ENCODE peak calls at places on chromosomes 2 and 18, in four cellular contexts. P is stimulated activated naive CD8-positive, alpha-beta T cell treated with anti-CD3 and anti-CD28 coated beads, Interleukin-15, Interleukin-2, amounts not matched to agents 100 U/mL and 50 U/mL, for 24 hours; M is activated gamma-delta T cell treated with Interleukin-2 at 50 U/mL for 16 hours; H is activated T-helper 1 cell treated with Interleukin-2 at 50 U/mL for 16 hours. R is an unnamed sample.
A peak's percentile ranks its signal among the peaks of the same experiment; 100 is the strongest.

GRCh38 chr2:8247905-8248622 is 433.8 kb upstream of the ID2 start:
- DNase-seq in P (no peak), H (no peak), M (no peak), R (no peak)

GRCh38 chr2:61834893-61835292 is 19.0 kb downstream of the FAM161A start:
- DNase-seq in H (no peak), M (no peak), P (no peak), R (no peak)

GRCh38 chr2:26299488-26300092 is 46.4 kb upstream of the SELENOI start:
- DNase-seq in H (no peak), P (peak; percentile 30), M (peak; percentile 26), R (peak; percentile 41)

GRCh38 chr18:54109131-54109683 is 115.3 kb downstream of the MBD2 start:
- DNase-seq in H (no peak), P (no peak), M (no peak), R (no peak)

GRCh38 chr2:231118122-231118942 is 6.5 kb downstream of the HTR2B start:
- DNase-seq in P (no peak), H (no peak), M (no peak), R (no peak)

GRCh38 chr2:37119182-37119581 is 34.9 kb downstream of the GPATCH11 start:
- DNase-seq in P (no peak), H (no peak), M (no peak), R (no peak)

GRCh38 chr2:98771771-98772521 is 41.0 kb upstream of the MGAT4A start:
- DNase-seq in M (peak; percentile 64), P (peak; percentile 43), H (peak; percentile 45), R (no peak)

GRCh38 chr2:65654496-65654895 is 222.1 kb upstream of the SPRED2 start:
- DNase-seq in H (no peak), P (no peak), M (no peak), R (no peak)

GRCh38 chr2:71963295-71963694 is 184.4 kb downstream of the CYP26B1 start:
- DNase-seq in P (no peak), H (no peak), M (no peak), R (no peak)

GRCh38 chr18:8426401-8426800 is 182.8 kb upstream of the RAB12 start:
- DNase-seq in M (no peak), H (no peak), P (peak; percentile 31), R (no peak)

GRCh38 chr2:238857929-238858328 is 10.0 kb downstream of the TWIST2 start:
- DNase-seq in H (no peak), P (no peak), M (no peak), R (no peak)

GRCh38 chr2:96325038-96325883 is at the start of gene ITPRIPL1:
- DNase-seq in M (no peak), H (no peak), P (peak; percentile 65), R (peak; percentile 22)

GRCh38 chr18:3037423-3037915 is 24.5 kb upstream of the LPIN2 start:
- DNase-seq in H (no peak), M (peak; percentile 30), P (no peak), R (peak; percentile 61)

GRCh38 chr2:28420717-28421116 is 28.1 kb downstream of the FOSL2 start:
- DNase-seq in H (no peak), P (no peak), M (no peak), R (no peak)

GRCh38 chr2:189570565-189570964 is 10.0 kb downstream of the SLC40A1 start:
- DNase-seq in H (no peak), M (no peak), P (no peak), R (no peak)

GRCh38 chr2:206125914-206126313 is 33.3 kb downstream of the NDUFS1 start:
- DNase-seq in M (no peak), H (no peak), P (no peak), R (no peak)

GRCh38 chr18:49744395-49744987 is 68.8 kb downstream of the ACAA2 start:
- DNase-seq in H (no peak), M (no peak), P (no peak), R (no peak)

GRCh38 chr18:61893971-61894750 is 1.4 kb upstream of the RNF152 start:
- DNase-seq in H (peak; percentile 40), M (peak; percentile 49), P (peak; percentile 71), R (peak; percentile 82)

R was measured in body of pancreas.